ENCODE peak calls at places on chromosomes 13 and 19, in ten cellular contexts. I is astrocyte of the cerebellum; T is body of pancreas; Z is left ventricle myocardium inferior; N is foreskin fibroblast; F is Peyer's patch; J is activated CD8-positive, alpha-beta T cell treated with anti-CD3 and anti-CD28 coated beads for 36 hours; S is heart left ventricle; Q is cardiac muscle cell; C is fibroblast of mammary gland. O is an unnamed sample.

GRCh38 chr13:79457948-79458347 is 23.0 kb upstream of the NDFIP2 start:
- DNase-seq in J (peak; percentile 49), I (no peak), Z (no peak), Q (peak; percentile 71), N (peak; percentile 85), F (no peak), C (peak; percentile 90), S (no peak), T (no peak), O (peak; percentile 59)

GRCh38 chr19:46225558-46226004 is 4.0 kb upstream of the IGFL1 start:
- DNase-seq in N (peak; percentile 24), Z (no peak), T (no peak), F (no peak), C (peak; percentile 22), S (no peak), I (peak; percentile 13), Q (peak; percentile 37), J (peak; percentile 44), O (no peak)

GRCh38 chr19:35438527-35438926 is 9.5 kb upstream of the FFAR2 start:
- DNase-seq in N (no peak), Z (no peak), Q (peak; percentile 80), T (peak; percentile 64), F (no peak), J (no peak), S (no peak), I (no peak), C (no peak), O (no peak)

GRCh38 chr13:27636624-27637288 is 15.1 kb downstream of the POLR1D start:
- DNase-seq in C (no peak), I (no peak), Z (no peak), F (no peak), Q (no peak), T (no peak), J (no peak), N (no peak), S (no peak), O (no peak)

GRCh38 chr13:40559915-40560314 is 106.5 kb downstream of the FOXO1 start:
- DNase-seq in T (no peak), C (no peak), F (no peak), I (no peak), Z (no peak), S (no peak), Q (no peak), J (no peak), N (no peak), O (no peak)

GRCh38 chr19:1166872-1167573 is 7.0 kb downstream of the SBNO2 start:
- DNase-seq in Q (no peak), N (no peak), T (no peak), Z (no peak), I (no peak), C (no peak), F (no peak), J (no peak), S (no peak), O (no peak)

GRCh38 chr13:39363393-39363792 is 239.6 kb downstream of the LHFPL6 start:
- DNase-seq in Q (no peak), C (peak; percentile 18), Z (no peak), T (no peak), S (no peak), I (no peak), J (no peak), F (no peak), N (no peak), O (no peak)

GRCh38 chr13:29849071-29849541 is 1.3 kb downstream of the UBL3 start:
- DNase-seq in F (peak; percentile 34), S (peak; percentile 20), Z (no peak), Q (peak; percentile 12), I (no peak), J (peak; percentile 51), N (peak; percentile 43), T (peak; percentile 22), C (peak; percentile 39), O (no peak)

GRCh38 chr13:92461402-92461801 is 765.2 kb upstream of the GPC6 start:
- DNase-seq in S (no peak), C (no peak), Z (no peak), I (no peak), Q (no peak), T (no peak), N (no peak), F (no peak), J (no peak), O (no peak)

GRCh38 chr19:13881692-13882418 is 4.9 kb downstream of the NANOS3 start:
- DNase-seq in Q (peak; percentile 67), Z (no peak), F (peak; percentile 69), N (peak; percentile 85), S (no peak), T (no peak), C (peak; percentile 38), I (peak; percentile 27), J (peak; percentile 70), O (no peak)

GRCh38 chr19:11504502-11505031 is 1.1 kb downstream of the ZNF653 start:
- DNase-seq in S (no peak), I (no peak), T (no peak), C (no peak), F (no peak), Q (no peak), N (no peak), Z (no peak), J (no peak), O (no peak)

GRCh38 chr19:54021932-54022331 is 30.5 kb downstream of the CACNG6 start:
- DNase-seq in T (no peak), N (no peak), J (no peak), F (no peak), S (no peak), Q (no peak), C (no peak), I (no peak), Z (no peak), O (no peak)

GRCh38 chr19:58086825-58087710 is 11.0 kb downstream of the ZSCAN18 start:
- DNase-seq in I (no peak), F (no peak), N (no peak), Q (no peak), J (no peak), C (no peak), T (no peak), Z (no peak), S (no peak), O (no peak)

GRCh38 chr13:86788624-86789023 is 882.5 kb upstream of the SLITRK5 start:
- DNase-seq in Z (no peak), I (no peak), C (no peak), T (no peak), F (no peak), S (no peak), N (no peak), Q (no peak), J (no peak), O (no peak)

GRCh38 chr19:4352701-4353121 is 9.3 kb downstream of the MPND start:
- DNase-seq in J (peak; percentile 75), T (no peak), Q (peak; percentile 78), N (peak; percentile 76), S (no peak), I (peak; percentile 63), C (peak; percentile 78), F (no peak), Z (no peak), O (no peak)

DNA sequence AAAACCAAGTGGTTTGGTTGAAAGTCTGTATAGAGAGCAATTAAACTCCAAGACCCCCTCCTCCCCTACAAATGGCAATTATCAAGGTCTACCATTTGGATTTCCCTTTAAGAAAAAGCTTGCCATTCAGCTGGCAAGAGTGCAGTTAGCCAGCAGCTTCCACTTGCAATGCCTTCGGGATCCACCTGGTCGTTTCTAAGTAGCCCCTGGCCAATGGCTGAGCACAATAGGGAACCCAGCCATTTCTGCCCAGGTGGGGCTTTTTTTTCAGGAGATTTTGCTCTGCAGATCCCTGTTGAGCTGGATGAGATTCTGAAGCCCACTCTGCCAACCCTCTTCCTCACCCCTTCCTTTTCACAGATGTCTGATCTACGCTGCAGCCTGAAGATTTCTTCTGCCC is 26.3 kb downstream of the TGDS start:
- DNase-seq in J (no peak), N (no peak), I (no peak), S (no peak), T (no peak), Z (no peak), C (no peak), Q (no peak), F (no peak), O (no peak)
- TF ChIP-seq CTCF in J (no peak), N (no peak), I (no peak), S (no peak), T (no peak), Z (no peak), C (no peak), Q (no peak), F (no peak), O (no peak)

DNA sequence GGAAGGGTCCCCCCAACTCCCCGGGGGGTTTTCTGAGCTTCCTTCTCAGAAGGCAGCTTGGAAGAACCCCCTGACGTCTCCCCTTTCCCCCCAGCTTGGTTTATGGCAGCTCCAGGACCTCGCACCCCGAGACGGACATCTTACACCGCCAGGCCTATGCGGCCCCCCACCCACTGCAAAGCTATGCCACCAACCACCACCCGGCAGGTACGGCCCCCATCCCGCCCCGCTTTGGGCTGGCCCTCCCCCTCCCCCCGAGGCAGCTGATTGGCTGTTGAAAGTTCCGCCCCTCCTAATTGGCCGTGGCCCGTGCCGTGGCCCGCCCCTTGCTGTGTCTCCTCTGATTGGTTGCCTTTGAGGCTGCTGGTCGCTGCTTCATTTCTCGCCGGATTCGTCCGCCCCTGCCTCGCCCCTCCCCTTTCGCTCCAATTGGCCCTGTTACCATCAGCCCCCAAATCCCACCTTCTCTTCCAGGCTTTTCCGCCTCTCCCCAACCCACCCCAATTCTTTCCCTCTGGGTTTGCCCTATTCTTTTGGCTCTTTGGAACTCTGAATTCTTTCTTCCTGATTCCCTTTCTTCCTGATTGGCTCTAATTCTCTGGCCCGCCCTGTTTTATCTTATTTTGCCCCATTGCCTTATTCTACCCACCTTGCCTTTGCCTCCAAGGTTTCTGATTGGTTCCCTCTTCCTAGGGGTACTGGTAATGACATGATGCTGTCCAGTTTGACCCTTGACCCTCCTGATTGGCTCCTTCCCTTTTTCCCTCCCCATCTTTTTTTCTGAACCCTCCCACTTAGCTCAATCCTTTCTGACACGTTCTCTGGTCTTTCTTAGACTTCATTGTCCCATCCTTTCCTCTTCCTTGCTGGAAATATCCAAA is 2.5 kb downstream of the PRR12 start:
- DNase-seq in Z (peak; percentile 95), Q (peak; percentile 94), F (peak; percentile 93), J (peak; percentile 98), T (peak; percentile 92), I (peak; percentile 77), S (peak; percentile 93), C (peak; percentile 89), N (peak; percentile 97), O (peak; percentile 51)
- TF ChIP-seq CTCF in Z (no peak), Q (no peak), F (peak; percentile 0), J (no peak), T (no peak), I (no peak), S (no peak), C (no peak), N (no peak), O (no peak)

GRCh38 chr19:38718747-38719543 is 25.3 kb downstream of the CAPN12 start:
- DNase-seq in Z (peak; percentile 75), Q (peak; percentile 70), S (peak; percentile 70), T (peak; percentile 52), F (no peak), N (peak; percentile 73), J (no peak), C (no peak), I (no peak), O (no peak)
- TF ChIP-seq CTCF in Z (peak; percentile 59), Q (peak; percentile 63), S (peak; percentile 31), T (peak; percentile 6), F (peak; percentile 16), N (peak; percentile 56), J (no peak), C (peak; percentile 19), I (peak; percentile 64), O (peak; percentile 59)

DNA sequence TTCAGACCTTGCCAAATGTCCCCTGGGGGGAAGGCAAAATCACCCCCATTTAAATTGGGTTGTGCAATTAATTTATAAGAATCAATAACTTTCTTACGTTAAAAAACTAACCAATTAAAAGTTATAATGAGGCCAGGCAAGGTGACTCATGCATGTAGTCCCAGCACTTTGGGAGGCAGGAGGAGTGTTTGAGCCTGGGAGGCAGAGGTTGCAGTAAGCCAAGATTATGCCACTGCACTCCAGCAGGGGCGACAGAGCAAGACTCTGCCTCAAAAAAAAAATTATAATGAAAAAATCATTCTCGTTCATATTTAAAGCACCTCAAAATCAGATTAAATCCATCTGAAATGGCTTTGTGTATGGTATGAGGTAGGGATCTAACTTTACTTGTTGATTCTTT is 18.4 kb upstream of the SIGLEC14 start:
- DNase-seq in T (no peak), N (peak; percentile 19), S (no peak), J (no peak), F (no peak), I (no peak), Q (peak; percentile 29), C (peak; percentile 37), Z (no peak), O (no peak)
- TF ChIP-seq CTCF in T (no peak), N (peak; percentile 25), S (no peak), J (peak; percentile 19), F (no peak), I (peak; percentile 13), Q (peak; percentile 26), C (peak; percentile 46), Z (no peak), O (peak; percentile 33)

O was measured in BJ.